ENCODE peak calls at places on chromosomes 13 and 19, in four cellular contexts. B, S, F and L are unnamed samples.

GRCh38 chr19:17282488-17283256 is 971 bp downstream of the ANKLE1 start:
- DNase-seq in B (peak), S (peak), F (peak), L (peak)

GRCh38 chr13:20403826-20404225 is 121.8 kb downstream of the CRYL1 start:
- DNase-seq in B (no peak), S (no peak), F (peak), L (no peak)

GRCh38 chr13:98447881-98448641 is 128.8 kb downstream of the STK24 start:
- DNase-seq in B (peak), S (no peak), F (no peak), L (peak)

GRCh38 chr13:26029581-26030136 is 22.2 kb downstream of the SHISA2 start:
- DNase-seq in B (no peak), S (no peak), F (no peak), L (no peak)

GRCh38 chr13:67217914-67218313 is 12.2 kb downstream of the PCDH9 start:
- DNase-seq in B (no peak), S (no peak), F (no peak), L (no peak)

GRCh38 chr19:18300930-18301717 is 19.7 kb upstream of the JUND start:
- DNase-seq in B (peak), S (peak), F (peak), L (no peak)

GRCh38 chr13:71864981-71865857 is 1.8 kb downstream of the DACH1 start:
- DNase-seq in B (peak), S (peak), F (peak), L (no peak)

GRCh38 chr13:112616586-112617381 is 28.8 kb upstream of the TUBGCP3 start:
- DNase-seq in B (no peak), S (no peak), F (peak), L (no peak)

GRCh38 chr19:55486971-55487883 is 1.0 kb upstream of the SSC5D start:
- DNase-seq in B (peak), S (peak), F (no peak), L (no peak)

GRCh38 chr13:51760592-51760991 is 43.4 kb downstream of the DHRS12 start:
- DNase-seq in B (no peak), S (no peak), F (no peak), L (peak)

GRCh38 chr19:11494634-11495285 is 10.9 kb downstream of the ZNF653 start:
- DNase-seq in B (no peak), S (no peak), F (no peak), L (no peak)

GRCh38 chr19:10712754-10713153 is 5.1 kb upstream of the DNM2 start:
- DNase-seq in B (no peak), S (no peak), F (no peak), L (no peak)

GRCh38 chr13:42279986-42280385 is 8.0 kb downstream of the AKAP11 start:
- DNase-seq in B (no peak), S (no peak), F (no peak), L (no peak)

GRCh38 chr19:23273594-23274412 is 23.6 kb upstream of the ZNF724 start:
- DNase-seq in B (peak), S (peak), F (peak), L (peak)

GRCh38 chr19:32802840-32803239 is 66.7 kb downstream of the SLC7A9 start:
- DNase-seq in B (no peak), S (no peak), F (no peak), L (no peak)

GRCh38 chr19:46082728-46083050 is 41.8 kb downstream of the IGFL3 start:
- DNase-seq in B (no peak), S (no peak), F (no peak), L (no peak)

GRCh38 chr19:46367434-46367833 is 20.5 kb downstream of the PPP5C start:
- DNase-seq in B (no peak), S (no peak), F (no peak), L (no peak)

GRCh38 chr19:49361438-49362047 is 673 bp downstream of the TEAD2 start:
- DNase-seq in B (peak), S (peak), F (peak), L (no peak)

GRCh38 chr13:51105046-51105445 is 6.0 kb downstream of the C13orf42 start:
- DNase-seq in B (no peak), S (no peak), F (no peak), L (no peak)